ENCODE peak calls at places on chromosomes 4 and X, in seven cellular contexts. N is NCI-H69; T is stimulated activated CD4-positive, alpha-beta T cell treated with anti-CD3 and anti-CD28 coated beads, Interleukin-15, amount 100 ng/mL, for 24 hours; D is activated CD8-positive, alpha-beta T cell treated with anti-CD3 and anti-CD28 coated beads, Interleukin-2, amount 10 ng/mL, durations not matched to agents 7 days and 5 days; F is neural progenitor cell; Y is glutamatergic neuron; M is suprapubic skin. I is an unnamed sample.

GRCh38 chrX:30530591-30530990 is 47.0 kb downstream of the TASL start:
- DNase-seq in N (no peak), T (no peak), D (no peak), F (no peak), Y (no peak), M (no peak), I (no peak)

GRCh38 chrX:34884693-34885277 is 57.8 kb upstream of the FAM47B start:
- DNase-seq in N (no peak), T (no peak), D (no peak), F (no peak), Y (no peak), M (no peak), I (no peak)

GRCh38 chrX:77493677-77494553 is 46.7 kb downstream of the FGF16 start:
- DNase-seq in N (peak; percentile 91), T (no peak), D (no peak), F (peak; percentile 61), Y (peak; percentile 78), M (no peak), I (no peak)

GRCh38 chrX:109632906-109633504 is 8.0 kb upstream of the KCNE5 start:
- DNase-seq in N (peak; percentile 20), T (no peak), D (no peak), F (peak; percentile 36), Y (peak; percentile 13), M (no peak), I (no peak)

GRCh38 chr4:128450326-128451120 is 162.9 kb upstream of the PGRMC2 start:
- DNase-seq in N (no peak), T (no peak), D (no peak), F (no peak), Y (no peak), M (no peak), I (no peak)

GRCh38 chr4:52423967-52424366 is 235.1 kb downstream of the USP46 start:
- DNase-seq in N (no peak), T (no peak), D (no peak), F (no peak), Y (no peak), M (no peak), I (no peak)

GRCh38 chr4:186347743-186348142 is 81.8 kb downstream of the F11 start:
- DNase-seq in N (no peak), T (no peak), D (no peak), F (peak; percentile 20), Y (no peak), M (no peak), I (no peak)

GRCh38 chrX:154032156-154032555 is 12.5 kb upstream of the IRAK1 start:
- DNase-seq in N (no peak), T (no peak), D (no peak), F (no peak), Y (no peak), M (no peak), I (no peak)

GRCh38 chr4:2942037-2942531 is 21.1 kb downstream of the NOP14 start:
- DNase-seq in N (no peak), T (no peak), D (no peak), F (no peak), Y (no peak), M (no peak), I (no peak)

GRCh38 chr4:114597410-114598115 is 1.0 kb upstream of the UGT8 start:
- DNase-seq in N (peak; percentile 30), T (no peak), D (no peak), F (peak; percentile 13), Y (no peak), M (no peak), I (no peak)

GRCh38 chrX:70481424-70481823 is 36.8 kb downstream of the DLG3 start:
- DNase-seq in N (peak; percentile 34), T (no peak), D (no peak), F (peak; percentile 66), Y (no peak), M (no peak), I (no peak)

GRCh38 chr4:81811562-81812293 is 340.0 kb upstream of the RASGEF1B start:
- DNase-seq in N (peak; percentile 83), T (no peak), D (no peak), F (no peak), Y (no peak), M (no peak), I (no peak)

GRCh38 chr4:44629280-44629866 is 22.1 kb downstream of the YIPF7 start:
- DNase-seq in N (peak; percentile 60), T (peak; percentile 42), D (peak; percentile 61), F (peak; percentile 66), Y (no peak), M (no peak), I (peak; percentile 10)

GRCh38 chrX:130060122-130061069 is 49.9 kb downstream of the ELF4 start:
- DNase-seq in N (peak; percentile 83), T (peak; percentile 85), D (peak; percentile 82), F (peak; percentile 85), Y (peak; percentile 85), M (peak; percentile 84), I (peak; percentile 73)